ENCODE peak calls at places on chromosomes 2 and 18, in five cellular contexts. One of them, this sample, is unnamed.

GRCh38 chr2:160505236-160505635 is 11.6 kb upstream of the RBMS1 start:
- DNase-seq in heart left ventricle: peak; percentile 29
- DNase-seq in HCT116: no peak
- DNase-seq in lower lobe of right lung: no peak
- DNase-seq in heart right ventricle: no peak
- DNase-seq in this sample: no peak

GRCh38 chr18:22683196-22683676 is 249.9 kb upstream of the RBBP8 start:
- DNase-seq in heart right ventricle: peak; percentile 34
- DNase-seq in HCT116: no peak
- DNase-seq in heart left ventricle: peak; percentile 53
- DNase-seq in lower lobe of right lung: no peak
- DNase-seq in this sample: peak; percentile 76

GRCh38 chr18:500556-501405 is at the start of gene COLEC12:
- DNase-seq in HCT116: no peak
- DNase-seq in heart left ventricle: peak; percentile 49
- DNase-seq in lower lobe of right lung: peak; percentile 75
- DNase-seq in heart right ventricle: peak; percentile 55
- DNase-seq in this sample: no peak

GRCh38 chr2:151251012-151251411 is 10.7 kb downstream of the RBM43 start:
- DNase-seq in HCT116: no peak
- DNase-seq in heart left ventricle: no peak
- DNase-seq in lower lobe of right lung: no peak
- DNase-seq in heart right ventricle: no peak
- DNase-seq in this sample: no peak

GRCh38 chr2:218569661-218570500 is 1.2 kb downstream of the CNOT9 start:
- DNase-seq in HCT116: no peak
- DNase-seq in heart right ventricle: no peak
- DNase-seq in lower lobe of right lung: no peak
- DNase-seq in heart left ventricle: peak; percentile 31
- DNase-seq in this sample: no peak

GRCh38 chr2:241935774-241936173 is 66.2 kb downstream of the RTP5 start:
- DNase-seq in heart left ventricle: no peak
- DNase-seq in lower lobe of right lung: no peak
- DNase-seq in HCT116: no peak
- DNase-seq in heart right ventricle: no peak
- DNase-seq in this sample: no peak

GRCh38 chr2:233280114-233280693 is 27.4 kb upstream of the SAG start:
- DNase-seq in heart left ventricle: no peak
- DNase-seq in HCT116: no peak
- DNase-seq in heart right ventricle: no peak
- DNase-seq in lower lobe of right lung: no peak
- DNase-seq in this sample: no peak

GRCh38 chr18:79624356-79624961 is 55.1 kb upstream of the CTDP1 start:
- DNase-seq in HCT116: no peak
- DNase-seq in lower lobe of right lung: no peak
- DNase-seq in heart right ventricle: no peak
- DNase-seq in heart left ventricle: no peak
- DNase-seq in this sample: no peak

GRCh38 chr2:41906325-41906700 is 141.5 kb upstream of the PKDCC start:
- DNase-seq in heart left ventricle: no peak
- DNase-seq in HCT116: no peak
- DNase-seq in heart right ventricle: no peak
- DNase-seq in lower lobe of right lung: no peak
- DNase-seq in this sample: no peak

DNA sequence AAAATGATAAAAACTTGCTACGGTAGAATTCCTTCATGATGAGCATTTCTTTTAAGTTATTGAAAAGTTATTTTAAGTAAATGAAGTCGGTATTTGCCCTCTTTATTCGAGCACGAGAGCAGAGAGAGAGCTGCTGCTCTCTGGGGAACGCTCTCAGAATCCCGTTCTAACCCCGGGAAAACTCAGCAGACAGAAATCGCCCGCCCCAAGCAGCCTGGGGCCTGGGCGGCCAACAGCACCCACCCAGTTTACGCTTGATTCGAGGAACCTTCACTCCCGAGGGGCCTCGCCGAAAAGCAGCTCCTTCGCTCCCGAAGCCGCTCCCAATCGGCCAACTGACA is 3.5 kb upstream of the OTX1 start:
- DNase-seq in heart left ventricle: no peak
- DNase-seq in HCT116: no peak
- DNase-seq in heart right ventricle: no peak
- DNase-seq in lower lobe of right lung: no peak
- DNase-seq in this sample: no peak
- H3K4me3 ChIP-seq in heart left ventricle: peak overlapping the region; percentile 26
- H3K4me3 ChIP-seq in HCT116: no peak overlapping the region
- H3K4me3 ChIP-seq in heart right ventricle: peak overlapping the region; percentile 2
- H3K4me3 ChIP-seq in lower lobe of right lung: peak overlapping the region; percentile 33
- H3K4me3 ChIP-seq in this sample: no peak overlapping the region

GRCh38 chr18:36798738-36799473 is 29.9 kb downstream of the TPGS2 start:
- DNase-seq in HCT116: no peak
- DNase-seq in heart right ventricle: no peak
- DNase-seq in lower lobe of right lung: no peak
- DNase-seq in heart left ventricle: no peak
- DNase-seq in this sample: no peak
- H3K27ac ChIP-seq in HCT116: no peak overlapping the region
- H3K27ac ChIP-seq in heart right ventricle: no peak overlapping the region
- H3K27ac ChIP-seq in lower lobe of right lung: no peak overlapping the region
- H3K27ac ChIP-seq in heart left ventricle: no peak overlapping the region
- H3K27ac ChIP-seq in this sample: no peak overlapping the region

GRCh38 chr2:231050018-231050901 is 6.4 kb upstream of the PSMD1 start:
- DNase-seq in heart left ventricle: no peak
- DNase-seq in lower lobe of right lung: no peak
- DNase-seq in heart right ventricle: no peak
- DNase-seq in HCT116: no peak
- DNase-seq in this sample: no peak

GRCh38 chr2:231047270-231047921 is 9.3 kb upstream of the PSMD1 start:
- DNase-seq in heart left ventricle: no peak
- DNase-seq in heart right ventricle: no peak
- DNase-seq in lower lobe of right lung: no peak
- DNase-seq in HCT116: no peak
- DNase-seq in this sample: no peak

GRCh38 chr2:231046908-231047269 is 9.6 kb downstream of the C2orf72 start:
- DNase-seq in heart left ventricle: no peak
- DNase-seq in heart right ventricle: no peak
- DNase-seq in HCT116: no peak
- DNase-seq in lower lobe of right lung: no peak
- DNase-seq in this sample: no peak

GRCh38 chr2:231049286-231050017 is 7.2 kb upstream of the PSMD1 start:
- DNase-seq in heart left ventricle: no peak
- DNase-seq in heart right ventricle: no peak
- DNase-seq in HCT116: no peak
- DNase-seq in lower lobe of right lung: no peak
- DNase-seq in this sample: no peak

GRCh38 chr2:231047922-231048544 is 8.6 kb upstream of the PSMD1 start:
- DNase-seq in HCT116: no peak
- DNase-seq in lower lobe of right lung: no peak
- DNase-seq in heart right ventricle: no peak
- DNase-seq in heart left ventricle: no peak
- DNase-seq in this sample: no peak
- H3K27me3 ChIP-seq in HCT116: no peaks in the 10 kb centered on the region
- H3K27me3 ChIP-seq in lower lobe of right lung: peaks cover 8% of the 10 kb centered on the region
- H3K27me3 ChIP-seq in heart right ventricle: peaks cover 5% of the 10 kb centered on the region
- H3K27me3 ChIP-seq in heart left ventricle: peaks cover 16% of the 10 kb centered on the region
- H3K27me3 ChIP-seq in this sample: no peaks in the 10 kb centered on the region

GRCh38 chr2:173357351-173357750 is 2.7 kb downstream of the CDCA7 start:
- DNase-seq in HCT116: no peak
- DNase-seq in heart right ventricle: no peak
- DNase-seq in lower lobe of right lung: no peak
- DNase-seq in heart left ventricle: no peak
- DNase-seq in this sample: no peak
- H3K4me3 ChIP-seq in HCT116: no peak overlapping the region
- H3K4me3 ChIP-seq in heart right ventricle: no peak overlapping the region
- H3K4me3 ChIP-seq in lower lobe of right lung: no peak overlapping the region
- H3K4me3 ChIP-seq in heart left ventricle: no peak overlapping the region
- H3K4me3 ChIP-seq in this sample: no peak overlapping the region

GRCh38 chr2:235710933-235711332 is 217.1 kb downstream of the AGAP1 start:
- DNase-seq in heart left ventricle: no peak
- DNase-seq in HCT116: no peak
- DNase-seq in heart right ventricle: no peak
- DNase-seq in lower lobe of right lung: no peak
- DNase-seq in this sample: no peak
- H3K27ac ChIP-seq in heart left ventricle: no peak overlapping the region
- H3K27ac ChIP-seq in HCT116: no peak overlapping the region
- H3K27ac ChIP-seq in heart right ventricle: no peak overlapping the region
- H3K27ac ChIP-seq in lower lobe of right lung: no peak overlapping the region
- H3K27ac ChIP-seq in this sample: no peak overlapping the region

DNA sequence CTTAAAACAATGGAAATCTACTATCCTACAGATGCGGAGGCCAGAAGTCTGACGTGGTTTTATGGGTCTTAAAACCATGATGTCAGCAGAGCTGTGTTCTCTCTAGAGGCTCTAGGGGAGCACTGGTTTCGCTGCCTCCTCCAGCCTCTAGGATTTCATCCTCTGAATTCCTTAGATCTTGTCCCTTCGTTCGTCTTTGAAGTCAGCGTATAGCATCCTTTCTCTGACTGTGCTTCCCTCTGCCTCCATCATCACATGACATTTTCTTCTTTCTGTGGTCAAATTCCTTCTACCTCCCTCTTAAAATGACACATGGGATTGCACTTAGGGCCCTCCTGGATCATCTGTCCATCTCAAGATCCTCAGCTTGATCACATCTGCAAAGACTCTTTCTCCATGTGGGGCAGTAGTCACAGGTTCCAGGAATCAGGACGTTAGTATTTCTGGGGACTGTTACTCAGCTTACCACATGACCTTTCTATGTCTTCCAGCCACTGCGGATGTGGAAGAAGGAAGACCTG is 22.7 kb upstream of the NCK2 start:
- DNase-seq in heart left ventricle: no peak
- DNase-seq in lower lobe of right lung: no peak
- DNase-seq in HCT116: no peak
- DNase-seq in heart right ventricle: no peak
- DNase-seq in this sample: no peak
- H3K27me3 ChIP-seq in heart left ventricle: no peaks in the 10 kb centered on the region
- H3K27me3 ChIP-seq in lower lobe of right lung: peaks cover 4% of the 10 kb centered on the region
- H3K27me3 ChIP-seq in HCT116: peaks cover 16% of the 10 kb centered on the region
- H3K27me3 ChIP-seq in heart right ventricle: no peaks in the 10 kb centered on the region
- H3K27me3 ChIP-seq in this sample: no peaks in the 10 kb centered on the region

GRCh38 chr18:63317556-63317946 is 2.0 kb downstream of the BCL2 start:
- DNase-seq in heart right ventricle: no peak
- DNase-seq in heart left ventricle: no peak
- DNase-seq in HCT116: no peak
- DNase-seq in lower lobe of right lung: no peak
- DNase-seq in this sample: no peak
- H3K4me3 ChIP-seq in heart right ventricle: peak overlapping the region; percentile 63
- H3K4me3 ChIP-seq in heart left ventricle: peak overlapping the region; percentile 69
- H3K4me3 ChIP-seq in HCT116: no peak overlapping the region
- H3K4me3 ChIP-seq in lower lobe of right lung: peak overlapping the region; percentile 73
- H3K4me3 ChIP-seq in this sample: no peak overlapping the region